ENCODE peak calls at places on chromosomes 12 and 14, in ten cellular contexts. Z is hepatocyte, V is tibial artery, E is IMR-90, U is ovary, S is upper lobe of right lung, I is uterus, N is pancreas, A is GM23248, D is iPS DF 6.9. F is an unnamed sample.

GRCh38 chr14:28542040-28542439 is 224.5 kb upstream of the FOXG1 start:
- DNase-seq in Z (no peak), V (no peak), E (no peak), U (no peak), S (no peak), I (no peak), N (no peak), A (no peak), D (no peak), F (no peak)

GRCh38 chr14:105198588-105198987 is 17.5 kb upstream of the NUDT14 start:
- DNase-seq in Z (no peak), V (no peak), E (no peak), U (no peak), S (no peak), I (no peak), N (no peak), A (no peak), D (no peak), F (peak; percentile 79)

GRCh38 chr12:56565510-56566101 is 44.0 kb downstream of the RBMS2 start:
- DNase-seq in Z (peak; percentile 90), V (peak; percentile 80), E (peak; percentile 77), U (peak; percentile 83), S (peak; percentile 71), I (peak; percentile 80), N (peak; percentile 8), A (peak; percentile 85), D (peak; percentile 5), F (peak; percentile 68)

GRCh38 chr14:87483651-87484260 is 509.2 kb downstream of the GALC start:
- DNase-seq in Z (no peak), V (no peak), E (peak; percentile 63), U (no peak), S (no peak), I (no peak), N (no peak), A (peak; percentile 21), D (no peak), F (no peak)

GRCh38 chr12:64779349-64779974 is 20.3 kb upstream of the GNS start:
- DNase-seq in Z (no peak), V (no peak), E (no peak), U (no peak), S (no peak), I (no peak), N (no peak), A (no peak), D (no peak), F (no peak)

GRCh38 chr12:122665349-122665748 is 37.8 kb downstream of the HCAR2 start:
- DNase-seq in Z (no peak), V (no peak), E (no peak), U (no peak), S (no peak), I (no peak), N (no peak), A (no peak), D (no peak), F (no peak)

GRCh38 chr12:129871991-129872969 is 31.5 kb downstream of the TMEM132D start:
- DNase-seq in Z (no peak), V (no peak), E (no peak), U (no peak), S (no peak), I (no peak), N (no peak), A (no peak), D (no peak), F (peak; percentile 35)

GRCh38 chr12:2689879-2690278 is 104.9 kb upstream of the FKBP4 start:
- DNase-seq in Z (no peak), V (no peak), E (no peak), U (no peak), S (no peak), I (no peak), N (no peak), A (no peak), D (no peak), F (no peak)

GRCh38 chr12:76706099-76706498 is 57.8 kb upstream of the ZDHHC17 start:
- DNase-seq in Z (no peak), V (no peak), E (peak; percentile 56), U (no peak), S (no peak), I (no peak), N (no peak), A (peak; percentile 31), D (no peak), F (no peak)

GRCh38 chr12:131494741-131495524 is 216.0 kb upstream of the SFSWAP start:
- DNase-seq in Z (no peak), V (no peak), E (no peak), U (no peak), S (no peak), I (no peak), N (no peak), A (no peak), D (no peak), F (no peak)

GRCh38 chr14:39228044-39228443 is 5.7 kb upstream of the MIA2 start:
- DNase-seq in Z (peak; percentile 19), V (no peak), E (no peak), U (no peak), S (no peak), I (no peak), N (no peak), A (no peak), D (no peak), F (no peak)

GRCh38 chr14:95763875-95764274 is 50.0 kb upstream of the TCL1A start:
- DNase-seq in Z (no peak), V (no peak), E (no peak), U (no peak), S (no peak), I (no peak), N (no peak), A (no peak), D (no peak), F (no peak)

GRCh38 chr12:104957388-104958008 is 592 bp downstream of the SLC41A2 start:
- DNase-seq in Z (no peak), V (no peak), E (no peak), U (no peak), S (no peak), I (no peak), N (no peak), A (peak; percentile 55), D (no peak), F (no peak)

GRCh38 chr12:43882578-43883178 is 46.8 kb downstream of the TMEM117 start:
- DNase-seq in Z (peak; percentile 69), V (no peak), E (peak; percentile 76), U (no peak), S (no peak), I (no peak), N (peak; percentile 8), A (peak; percentile 83), D (no peak), F (peak; percentile 37)

GRCh38 chr14:93715279-93715927 is 72.9 kb downstream of the PRIMA1 start:
- DNase-seq in Z (no peak), V (no peak), E (no peak), U (no peak), S (no peak), I (no peak), N (no peak), A (no peak), D (no peak), F (peak; percentile 43)

GRCh38 chr12:84506317-84506716 is 406.3 kb downstream of the SLC6A15 start:
- DNase-seq in Z (no peak), V (no peak), E (no peak), U (no peak), S (no peak), I (no peak), N (no peak), A (no peak), D (no peak), F (no peak)

GRCh38 chr12:103771466-103771865 is 69.6 kb downstream of the NT5DC3 start:
- DNase-seq in Z (peak; percentile 49), V (no peak), E (peak; percentile 44), U (peak; percentile 25), S (no peak), I (peak; percentile 56), N (peak; percentile 9), A (peak; percentile 63), D (no peak), F (peak; percentile 75)

GRCh38 chr12:99393763-99394162 is 253.8 kb upstream of the GARIN6 start:
- DNase-seq in Z (no peak), V (no peak), E (no peak), U (no peak), S (no peak), I (no peak), N (no peak), A (no peak), D (no peak), F (no peak)

GRCh38 chr14:67487937-67488893 is at the start of gene TMEM229B:
- DNase-seq in Z (no peak), V (no peak), E (no peak), U (no peak), S (peak; percentile 70), I (no peak), N (no peak), A (no peak), D (no peak), F (no peak)

GRCh38 chr12:29581641-29582040 is 84.2 kb upstream of the OVCH1 start:
- DNase-seq in Z (no peak), V (no peak), E (peak; percentile 91), U (no peak), S (no peak), I (no peak), N (no peak), A (peak; percentile 56), D (no peak), F (no peak)
- H3K4me3 ChIP-seq in Z (no peak overlapping the region), V (no peak overlapping the region), E (peak overlapping the region; percentile 44), U (no peak overlapping the region), S (no peak overlapping the region), I (no peak overlapping the region), N (no peak overlapping the region), A (no peak overlapping the region), D (no peak overlapping the region), F (no peak overlapping the region)

GRCh38 chr12:110444455-110444854 is 5.7 kb downstream of the ARPC3 start:
- DNase-seq in Z (no peak), V (no peak), E (no peak), U (no peak), S (peak; percentile 2), I (no peak), N (no peak), A (no peak), D (no peak), F (no peak)
- H3K36me3 ChIP-seq in Z (peaks cover 3% of the 10 kb centered on the region), V (peaks cover 56% of the 10 kb centered on the region), E (peaks cover 28% of the 10 kb centered on the region), U (no peaks in the 10 kb centered on the region), S (peaks cover 82% of the 10 kb centered on the region), I (no peaks in the 10 kb centered on the region), N (peaks cover 16% of the 10 kb centered on the region), A (peaks cover 51% of the 10 kb centered on the region), D (peaks cover 2% of the 10 kb centered on the region), F (peaks cover 14% of the 10 kb centered on the region)

DNA sequence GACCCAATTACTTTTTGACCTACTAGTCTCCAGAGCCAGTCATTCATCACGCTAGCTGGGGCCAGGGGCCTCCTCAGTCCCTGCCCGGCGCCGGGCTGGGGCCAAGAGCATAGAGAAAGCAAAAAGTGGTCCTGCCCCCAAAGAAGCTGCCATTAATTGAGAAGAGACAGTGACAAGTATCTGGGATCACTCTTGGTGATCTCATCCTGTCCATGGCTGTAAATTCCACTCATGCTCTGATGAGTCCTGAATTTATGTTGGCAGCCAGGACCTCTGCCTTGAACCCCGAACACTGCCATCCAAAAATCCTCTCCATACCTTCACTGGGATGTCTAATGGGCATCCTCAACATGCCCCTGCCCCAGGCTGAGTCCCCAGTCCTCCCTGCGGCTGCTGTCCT is 34.4 kb upstream of the DLK1 start:
- DNase-seq in Z (no peak), V (no peak), E (no peak), U (no peak), S (no peak), I (no peak), N (no peak), A (peak; percentile 20), D (no peak), F (no peak)
- H3K4me3 ChIP-seq in Z (no peak overlapping the region), V (no peak overlapping the region), E (no peak overlapping the region), U (no peak overlapping the region), S (no peak overlapping the region), I (no peak overlapping the region), N (no peak overlapping the region), A (no peak overlapping the region), D (no peak overlapping the region), F (no peak overlapping the region)

GRCh38 chr12:8047842-8048241 is 15.3 kb downstream of the FOXJ2 start:
- DNase-seq in Z (no peak), V (no peak), E (no peak), U (no peak), S (no peak), I (no peak), N (no peak), A (no peak), D (no peak), F (no peak)
- H3K36me3 ChIP-seq in Z (no peaks in the 10 kb centered on the region), V (peaks cover 91% of the 10 kb centered on the region), E (peaks cover 49% of the 10 kb centered on the region), U (no peaks in the 10 kb centered on the region), S (peaks cover 95% of the 10 kb centered on the region), I (no peaks in the 10 kb centered on the region), N (peaks cover 44% of the 10 kb centered on the region), A (peaks cover 53% of the 10 kb centered on the region), D (peaks cover 9% of the 10 kb centered on the region), F (peaks cover 7% of the 10 kb centered on the region)